ENCODE peak calls at places on chromosomes 5 and 9, in nine cellular contexts. One of them, this sample, is unnamed.

GRCh38 chr5:179414459-179415215 is 69.4 kb upstream of the ADAMTS2 start:
- DNase-seq in psoas muscle: no peak
- DNase-seq in PC-9: no peak
- DNase-seq in stomach: no peak
- DNase-seq in A549: no peak
- DNase-seq in right lobe of liver: no peak
- DNase-seq in WERI-Rb-1: no peak
- DNase-seq in CD8-positive, alpha-beta T cell: no peak
- DNase-seq in Peyer's patch: no peak
- DNase-seq in this sample: peak; percentile 12

GRCh38 chr9:111356567-111357244 is 26.7 kb upstream of the OR2K2 start:
- DNase-seq in psoas muscle: peak; percentile 51
- DNase-seq in PC-9: peak; percentile 40
- DNase-seq in stomach: no peak
- DNase-seq in A549: peak; percentile 79
- DNase-seq in right lobe of liver: no peak
- DNase-seq in WERI-Rb-1: no peak
- DNase-seq in CD8-positive, alpha-beta T cell: no peak
- DNase-seq in Peyer's patch: no peak
- DNase-seq in this sample: peak; percentile 20

GRCh38 chr9:21778300-21778699 is 24.1 kb upstream of the MTAP start:
- DNase-seq in psoas muscle: no peak
- DNase-seq in PC-9: no peak
- DNase-seq in stomach: no peak
- DNase-seq in A549: no peak
- DNase-seq in right lobe of liver: no peak
- DNase-seq in WERI-Rb-1: no peak
- DNase-seq in CD8-positive, alpha-beta T cell: no peak
- DNase-seq in Peyer's patch: no peak
- DNase-seq in this sample: no peak

GRCh38 chr9:130766904-130767262 is 68.2 kb upstream of the ABL1 start:
- DNase-seq in psoas muscle: no peak
- DNase-seq in PC-9: no peak
- DNase-seq in stomach: no peak
- DNase-seq in A549: no peak
- DNase-seq in right lobe of liver: no peak
- DNase-seq in WERI-Rb-1: no peak
- DNase-seq in CD8-positive, alpha-beta T cell: no peak
- DNase-seq in Peyer's patch: no peak
- DNase-seq in this sample: no peak

GRCh38 chr9:70600479-70600878 is 186.0 kb upstream of the KLF9 start:
- DNase-seq in psoas muscle: peak; percentile 61
- DNase-seq in PC-9: no peak
- DNase-seq in stomach: no peak
- DNase-seq in A549: no peak
- DNase-seq in right lobe of liver: no peak
- DNase-seq in WERI-Rb-1: peak; percentile 22
- DNase-seq in CD8-positive, alpha-beta T cell: no peak
- DNase-seq in Peyer's patch: no peak
- DNase-seq in this sample: no peak

GRCh38 chr5:103347729-103348128 is 89.2 kb downstream of the MACIR start:
- DNase-seq in psoas muscle: no peak
- DNase-seq in PC-9: peak; percentile 26
- DNase-seq in stomach: no peak
- DNase-seq in A549: no peak
- DNase-seq in right lobe of liver: no peak
- DNase-seq in WERI-Rb-1: no peak
- DNase-seq in CD8-positive, alpha-beta T cell: no peak
- DNase-seq in Peyer's patch: no peak
- DNase-seq in this sample: no peak

GRCh38 chr5:124235031-124235562 is 511.3 kb downstream of the ZNF608 start:
- DNase-seq in psoas muscle: no peak
- DNase-seq in PC-9: no peak
- DNase-seq in stomach: no peak
- DNase-seq in A549: no peak
- DNase-seq in right lobe of liver: no peak
- DNase-seq in WERI-Rb-1: no peak
- DNase-seq in CD8-positive, alpha-beta T cell: no peak
- DNase-seq in Peyer's patch: no peak
- DNase-seq in this sample: no peak

GRCh38 chr5:100232730-100233129 is 302.4 kb upstream of the FAM174A start:
- DNase-seq in psoas muscle: no peak
- DNase-seq in PC-9: no peak
- DNase-seq in stomach: no peak
- DNase-seq in A549: no peak
- DNase-seq in right lobe of liver: no peak
- DNase-seq in WERI-Rb-1: no peak
- DNase-seq in CD8-positive, alpha-beta T cell: no peak
- DNase-seq in Peyer's patch: no peak
- DNase-seq in this sample: no peak

GRCh38 chr9:109705515-109705914 is 74.5 kb upstream of the PALM2AKAP2 start:
- DNase-seq in psoas muscle: no peak
- DNase-seq in PC-9: no peak
- DNase-seq in stomach: no peak
- DNase-seq in A549: no peak
- DNase-seq in right lobe of liver: no peak
- DNase-seq in WERI-Rb-1: no peak
- DNase-seq in CD8-positive, alpha-beta T cell: no peak
- DNase-seq in Peyer's patch: no peak
- DNase-seq in this sample: no peak

GRCh38 chr5:14901462-14902051 is 30.0 kb upstream of the ANKH start:
- DNase-seq in psoas muscle: no peak
- DNase-seq in PC-9: no peak
- DNase-seq in stomach: no peak
- DNase-seq in A549: no peak
- DNase-seq in right lobe of liver: no peak
- DNase-seq in WERI-Rb-1: no peak
- DNase-seq in CD8-positive, alpha-beta T cell: no peak
- DNase-seq in Peyer's patch: no peak
- DNase-seq in this sample: no peak

GRCh38 chr9:15246688-15247087 is 60.3 kb downstream of the TTC39B start:
- DNase-seq in psoas muscle: no peak
- DNase-seq in PC-9: peak; percentile 3
- DNase-seq in stomach: no peak
- DNase-seq in A549: no peak
- DNase-seq in right lobe of liver: no peak
- DNase-seq in WERI-Rb-1: no peak
- DNase-seq in CD8-positive, alpha-beta T cell: no peak
- DNase-seq in Peyer's patch: no peak
- DNase-seq in this sample: no peak

GRCh38 chr9:15246243-15246642 is 60.8 kb downstream of the TTC39B start:
- DNase-seq in psoas muscle: no peak
- DNase-seq in PC-9: no peak
- DNase-seq in stomach: no peak
- DNase-seq in A549: no peak
- DNase-seq in right lobe of liver: no peak
- DNase-seq in WERI-Rb-1: no peak
- DNase-seq in CD8-positive, alpha-beta T cell: no peak
- DNase-seq in Peyer's patch: no peak
- DNase-seq in this sample: no peak

GRCh38 chr9:15243086-15243485 is 63.9 kb downstream of the TTC39B start:
- DNase-seq in psoas muscle: no peak
- DNase-seq in PC-9: no peak
- DNase-seq in stomach: no peak
- DNase-seq in A549: no peak
- DNase-seq in right lobe of liver: no peak
- DNase-seq in WERI-Rb-1: no peak
- DNase-seq in CD8-positive, alpha-beta T cell: no peak
- DNase-seq in Peyer's patch: no peak
- DNase-seq in this sample: no peak

GRCh38 chr9:15240927-15241326 is 66.1 kb downstream of the TTC39B start:
- DNase-seq in psoas muscle: no peak
- DNase-seq in PC-9: no peak
- DNase-seq in stomach: no peak
- DNase-seq in A549: no peak
- DNase-seq in right lobe of liver: no peak
- DNase-seq in WERI-Rb-1: no peak
- DNase-seq in CD8-positive, alpha-beta T cell: no peak
- DNase-seq in Peyer's patch: no peak
- DNase-seq in this sample: no peak

DNA sequence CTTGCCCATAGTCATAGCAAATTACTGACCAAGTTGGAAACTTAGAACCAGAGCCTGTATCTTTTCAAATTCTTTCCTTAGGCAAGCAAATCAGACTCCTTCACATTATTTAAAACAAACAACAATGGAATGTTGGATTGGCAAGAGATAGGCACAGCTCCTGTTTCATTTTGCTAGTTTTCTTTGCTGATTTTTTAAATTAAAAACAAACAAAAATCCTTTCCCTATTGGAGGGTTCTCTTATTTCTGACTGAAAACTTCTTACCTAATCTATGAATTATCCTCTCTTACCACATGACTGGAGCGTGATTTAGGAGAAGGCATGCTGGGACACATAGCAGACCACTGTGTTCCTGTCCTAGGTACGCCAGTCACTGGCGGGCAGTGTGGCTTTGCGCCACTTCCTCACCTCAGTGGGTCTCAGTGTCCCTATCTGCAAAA is 63.0 kb downstream of the TTC39B start:
- DNase-seq in psoas muscle: no peak
- DNase-seq in PC-9: no peak
- DNase-seq in stomach: no peak
- DNase-seq in A549: no peak
- DNase-seq in right lobe of liver: no peak
- DNase-seq in WERI-Rb-1: no peak
- DNase-seq in CD8-positive, alpha-beta T cell: no peak
- DNase-seq in Peyer's patch: no peak
- DNase-seq in this sample: no peak
- H3K27ac ChIP-seq in psoas muscle: no peak overlapping the region
- H3K27ac ChIP-seq in PC-9: no peak overlapping the region
- H3K27ac ChIP-seq in stomach: no peak overlapping the region
- H3K27ac ChIP-seq in A549: no peak overlapping the region
- H3K27ac ChIP-seq in right lobe of liver: no peak overlapping the region
- H3K27ac ChIP-seq in WERI-Rb-1: no peak overlapping the region
- H3K27ac ChIP-seq in CD8-positive, alpha-beta T cell: no peak overlapping the region
- H3K27ac ChIP-seq in Peyer's patch: no peak overlapping the region
- H3K27ac ChIP-seq in this sample: no peak overlapping the region

GRCh38 chr9:134706522-134706921 is 64.9 kb downstream of the COL5A1 start:
- DNase-seq in psoas muscle: peak; percentile 42
- DNase-seq in PC-9: no peak
- DNase-seq in stomach: no peak
- DNase-seq in A549: no peak
- DNase-seq in right lobe of liver: no peak
- DNase-seq in WERI-Rb-1: no peak
- DNase-seq in CD8-positive, alpha-beta T cell: no peak
- DNase-seq in Peyer's patch: no peak
- DNase-seq in this sample: no peak
- TF ChIP-seq CTCF in psoas muscle: no peak
- TF ChIP-seq CTCF in PC-9: no peak
- TF ChIP-seq CTCF in stomach: no peak
- TF ChIP-seq CTCF in A549: no peak
- TF ChIP-seq CTCF in right lobe of liver: no peak
- TF ChIP-seq CTCF in WERI-Rb-1: no peak
- TF ChIP-seq CTCF in CD8-positive, alpha-beta T cell: no peak
- TF ChIP-seq CTCF in Peyer's patch: no peak
- TF ChIP-seq CTCF in this sample: no peak

DNA sequence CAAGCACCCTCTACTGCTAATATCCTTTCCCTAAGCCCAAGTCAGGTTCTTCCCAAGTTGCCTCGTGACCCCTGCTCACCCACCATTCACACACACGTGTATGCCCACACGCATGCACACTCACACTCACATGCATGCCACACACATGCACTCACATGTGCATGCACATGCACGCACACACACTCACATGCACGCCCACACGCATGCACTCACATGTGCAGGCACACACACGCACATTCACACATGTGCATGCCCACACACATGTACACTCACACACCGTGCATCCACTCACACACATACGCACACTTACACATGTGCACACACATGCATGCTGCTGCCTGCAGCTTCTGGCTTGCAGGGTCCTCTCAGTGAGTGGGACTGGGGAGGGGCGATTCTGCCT is 62.9 kb upstream of the STXBP1 start:
- DNase-seq in psoas muscle: no peak
- DNase-seq in PC-9: no peak
- DNase-seq in stomach: no peak
- DNase-seq in A549: no peak
- DNase-seq in right lobe of liver: no peak
- DNase-seq in WERI-Rb-1: no peak
- DNase-seq in CD8-positive, alpha-beta T cell: no peak
- DNase-seq in Peyer's patch: no peak
- DNase-seq in this sample: no peak
- H3K27ac ChIP-seq in psoas muscle: no peak overlapping the region
- H3K27ac ChIP-seq in PC-9: no peak overlapping the region
- H3K27ac ChIP-seq in stomach: no peak overlapping the region
- H3K27ac ChIP-seq in A549: no peak overlapping the region
- H3K27ac ChIP-seq in right lobe of liver: no peak overlapping the region
- H3K27ac ChIP-seq in WERI-Rb-1: no peak overlapping the region
- H3K27ac ChIP-seq in CD8-positive, alpha-beta T cell: no peak overlapping the region
- H3K27ac ChIP-seq in Peyer's patch: no peak overlapping the region
- H3K27ac ChIP-seq in this sample: no peak overlapping the region

GRCh38 chr5:81393430-81393782 is 528 bp downstream of the ACOT12 start:
- DNase-seq in psoas muscle: no peak
- DNase-seq in PC-9: no peak
- DNase-seq in stomach: no peak
- DNase-seq in A549: no peak
- DNase-seq in right lobe of liver: peak; percentile 46
- DNase-seq in WERI-Rb-1: no peak
- DNase-seq in CD8-positive, alpha-beta T cell: no peak
- DNase-seq in Peyer's patch: no peak
- DNase-seq in this sample: no peak
- TF ChIP-seq CTCF in psoas muscle: no peak
- TF ChIP-seq CTCF in PC-9: no peak
- TF ChIP-seq CTCF in stomach: no peak
- TF ChIP-seq CTCF in A549: peak; percentile 41
- TF ChIP-seq CTCF in right lobe of liver: peak; percentile 44
- TF ChIP-seq CTCF in WERI-Rb-1: no peak
- TF ChIP-seq CTCF in CD8-positive, alpha-beta T cell: no peak
- TF ChIP-seq CTCF in Peyer's patch: no peak
- TF ChIP-seq CTCF in this sample: no peak

This sample was measured in colonic mucosa.